ENCODE peak calls at places on chromosomes 13 and 19, in nine cellular contexts. F, T, K, R, Z, H, S, B and E are unnamed samples.

GRCh38 chr13:94617389-94618000 is 15.8 kb downstream of the GPR180 start:
- DNase-seq in F (peak), T (peak), K (peak), R (no peak), Z (no peak), H (no peak), S (peak), B (no peak), E (no peak)

GRCh38 chr13:25992076-25992475 is 59.7 kb downstream of the SHISA2 start:
- DNase-seq in F (no peak), T (no peak), K (no peak), R (no peak), Z (no peak), H (no peak), S (no peak), B (no peak), E (no peak)

GRCh38 chr13:30752201-30752797 is 17.0 kb downstream of the ALOX5AP start:
- DNase-seq in F (no peak), T (no peak), K (peak), R (no peak), Z (no peak), H (no peak), S (peak), B (peak), E (no peak)

GRCh38 chr13:103839460-103839859 is 773.2 kb upstream of the SLC10A2 start:
- DNase-seq in F (no peak), T (no peak), K (no peak), R (no peak), Z (no peak), H (no peak), S (no peak), B (peak), E (no peak)

GRCh38 chr19:15563325-15563794 is 51.7 kb upstream of the CYP4F8 start:
- DNase-seq in F (no peak), T (no peak), K (peak), R (peak), Z (no peak), H (no peak), S (no peak), B (no peak), E (no peak)

GRCh38 chr19:34459614-34460013 is 21.9 kb upstream of the WTIP start:
- DNase-seq in F (no peak), T (no peak), K (no peak), R (peak), Z (no peak), H (no peak), S (no peak), B (no peak), E (no peak)

GRCh38 chr13:113452942-113453901 is at the start of gene ADPRHL1:
- DNase-seq in F (no peak), T (no peak), K (no peak), R (no peak), Z (no peak), H (no peak), S (no peak), B (no peak), E (peak)

GRCh38 chr13:31223640-31224039 is 23.9 kb downstream of the B3GLCT start:
- DNase-seq in F (peak), T (no peak), K (no peak), R (no peak), Z (no peak), H (no peak), S (no peak), B (no peak), E (no peak)

GRCh38 chr13:110281736-110282135 is 25.2 kb downstream of the COL4A1 start:
- DNase-seq in F (no peak), T (no peak), K (no peak), R (no peak), Z (no peak), H (no peak), S (no peak), B (no peak), E (no peak)

GRCh38 chr13:72507394-72508199 is 219.8 kb downstream of the MZT1 start:
- DNase-seq in F (peak), T (peak), K (no peak), R (no peak), Z (no peak), H (no peak), S (no peak), B (no peak), E (no peak)

GRCh38 chr13:113793718-113794085 is 34.7 kb downstream of the TMEM255B start:
- DNase-seq in F (no peak), T (no peak), K (no peak), R (no peak), Z (no peak), H (no peak), S (no peak), B (no peak), E (no peak)

GRCh38 chr13:36420437-36420891 is 11.8 kb upstream of the CCNA1 start:
- DNase-seq in F (peak), T (peak), K (peak), R (peak), Z (peak), H (no peak), S (peak), B (peak), E (peak)

GRCh38 chr13:27980280-27980998 is 8.1 kb downstream of the URAD start:
- DNase-seq in F (no peak), T (no peak), K (no peak), R (no peak), Z (no peak), H (no peak), S (no peak), B (no peak), E (no peak)

GRCh38 chr19:29872224-29872731 is 60.5 kb downstream of the CCNE1 start:
- DNase-seq in F (peak), T (no peak), K (no peak), R (no peak), Z (no peak), H (no peak), S (peak), B (no peak), E (no peak)

GRCh38 chr19:18349524-18350128 is 9.2 kb downstream of the PGPEP1 start:
- DNase-seq in F (peak), T (peak), K (peak), R (peak), Z (no peak), H (no peak), S (peak), B (no peak), E (no peak)

GRCh38 chr13:74987124-74987690 is 494.8 kb downstream of the TBC1D4 start:
- DNase-seq in F (no peak), T (no peak), K (no peak), R (no peak), Z (no peak), H (no peak), S (no peak), B (peak), E (no peak)

GRCh38 chr13:113364933-113365371 is 1.0 kb upstream of the GRTP1 start:
- DNase-seq in F (no peak), T (no peak), K (no peak), R (no peak), Z (no peak), H (no peak), S (no peak), B (no peak), E (peak)

GRCh38 chr13:76715621-76716020 is 170.6 kb downstream of the KCTD12 start:
- DNase-seq in F (no peak), T (no peak), K (no peak), R (no peak), Z (no peak), H (no peak), S (peak), B (no peak), E (no peak)

GRCh38 chr19:13355356-13355755 is 150.9 kb downstream of the CACNA1A start:
- DNase-seq in F (no peak), T (no peak), K (no peak), R (no peak), Z (no peak), H (no peak), S (no peak), B (no peak), E (no peak)

GRCh38 chr19:39362682-39363657 is 20.7 kb downstream of the SAMD4B start:
- DNase-seq in F (peak), T (peak), K (no peak), R (no peak), Z (no peak), H (no peak), S (peak), B (no peak), E (no peak)

GRCh38 chr13:67509039-67509438 is 278.9 kb upstream of the PCDH9 start:
- DNase-seq in F (no peak), T (no peak), K (no peak), R (no peak), Z (no peak), H (no peak), S (no peak), B (no peak), E (no peak)

GRCh38 chr13:99314640-99315176 is 7.5 kb upstream of the GPR183 start:
- DNase-seq in F (peak), T (no peak), K (no peak), R (no peak), Z (peak), H (no peak), S (no peak), B (no peak), E (no peak)

GRCh38 chr13:113275387-113275786 is 21.7 kb upstream of the LAMP1 start:
- DNase-seq in F (peak), T (peak), K (peak), R (no peak), Z (peak), H (no peak), S (peak), B (no peak), E (no peak)

GRCh38 chr19:17394891-17395415 is 957 bp upstream of the CCDC194 start:
- DNase-seq in F (peak), T (peak), K (peak), R (no peak), Z (peak), H (peak), S (peak), B (no peak), E (no peak)

GRCh38 chr19:34179066-34179465 is 6.8 kb downstream of the LSM14A start:
- DNase-seq in F (no peak), T (peak), K (no peak), R (no peak), Z (no peak), H (no peak), S (no peak), B (no peak), E (no peak)

GRCh38 chr13:92951273-92951820 is 275.3 kb upstream of the GPC6 start:
- DNase-seq in F (peak), T (no peak), K (no peak), R (no peak), Z (no peak), H (no peak), S (no peak), B (no peak), E (no peak)

GRCh38 chr19:15292140-15292539 is 40.2 kb downstream of the BRD4 start:
- DNase-seq in F (no peak), T (no peak), K (no peak), R (no peak), Z (no peak), H (no peak), S (no peak), B (no peak), E (no peak)

GRCh38 chr13:27374650-27375049 is 49.8 kb upstream of the GTF3A start:
- DNase-seq in F (peak), T (peak), K (peak), R (peak), Z (peak), H (no peak), S (peak), B (peak), E (no peak)

GRCh38 chr13:106535552-106536243 is at the start of gene EFNB2:
- DNase-seq in F (peak), T (peak), K (peak), R (peak), Z (peak), H (peak), S (peak), B (no peak), E (peak)